ENCODE peak calls at places on chromosomes 7 and 10, in four cellular contexts. Z is NB4, I is naive B cell, F is head of caudate nucleus. A is an unnamed sample.

GRCh38 chr10:117550042-117550441 is 7.5 kb downstream of the EMX2 start:
- DNase-seq in Z (no peak), I (no peak), F (no peak), A (no peak)

GRCh38 chr7:25854608-25855497 is 297.1 kb upstream of the NFE2L3 start:
- DNase-seq in Z (peak), I (no peak), F (peak), A (peak)

GRCh38 chr7:45007571-45008328 is 7.7 kb downstream of the CCM2 start:
- DNase-seq in Z (no peak), I (no peak), F (no peak), A (no peak)

GRCh38 chr7:28919510-28919909 is 38.6 kb downstream of the TRIL start:
- DNase-seq in Z (no peak), I (no peak), F (no peak), A (no peak)

GRCh38 chr10:25125151-25125550 is 49.6 kb upstream of the GPR158 start:
- DNase-seq in Z (no peak), I (no peak), F (peak), A (no peak)

GRCh38 chr10:62573929-62574328 is 199.8 kb downstream of the ZNF365 start:
- DNase-seq in Z (no peak), I (no peak), F (no peak), A (no peak)

GRCh38 chr7:153457796-153458195 is 594.4 kb upstream of the DPP6 start:
- DNase-seq in Z (no peak), I (no peak), F (no peak), A (no peak)

GRCh38 chr10:101828734-101829551 is 10.7 kb upstream of the OGA start:
- DNase-seq in Z (no peak), I (no peak), F (no peak), A (no peak)

GRCh38 chr10:133219782-133220181 is 10.2 kb upstream of the UTF1 start:
- DNase-seq in Z (no peak), I (no peak), F (no peak), A (no peak)

GRCh38 chr10:42950606-42951485 is 126.0 kb upstream of the RET start:
- DNase-seq in Z (no peak), I (no peak), F (no peak), A (no peak)

GRCh38 chr7:4556868-4557620 is 125.1 kb upstream of the FOXK1 start:
- DNase-seq in Z (no peak), I (no peak), F (no peak), A (no peak)

GRCh38 chr7:40870108-40870507 is 735.3 kb downstream of the SUGCT start:
- DNase-seq in Z (no peak), I (no peak), F (no peak), A (no peak)

GRCh38 chr10:17523246-17523753 is 68.9 kb upstream of the ST8SIA6 start:
- DNase-seq in Z (no peak), I (no peak), F (no peak), A (no peak)

GRCh38 chr10:14889318-14889717 is 10.7 kb downstream of the SUV39H2 start:
- DNase-seq in Z (peak), I (no peak), F (no peak), A (no peak)

GRCh38 chr10:113891476-113891875 is 37.0 kb downstream of the NHLRC2 start:
- DNase-seq in Z (peak), I (no peak), F (peak), A (no peak)

GRCh38 chr7:121116399-121116798 is 127.9 kb downstream of the CPED1 start:
- DNase-seq in Z (no peak), I (no peak), F (no peak), A (no peak)

GRCh38 chr7:38147005-38147404 is 31.0 kb upstream of the STARD3NL start:
- DNase-seq in Z (peak), I (no peak), F (no peak), A (no peak)

GRCh38 chr10:104406715-104407517 is 53.3 kb downstream of the CFAP58 start:
- DNase-seq in Z (peak), I (no peak), F (no peak), A (no peak)

GRCh38 chr7:52297128-52297527 is 738.3 kb upstream of the POM121L12 start:
- DNase-seq in Z (no peak), I (no peak), F (no peak), A (no peak)